ENCODE peak calls at places on chromosomes 3 and 15, in eight cellular contexts. Z is tibial nerve, L is lung, I is endodermal cell, N is colonic mucosa, T is left ventricle myocardium inferior, Q is AG04450, G is OCI-LY7. X is an unnamed sample.

GRCh38 chr15:81942157-81942556 is 103.7 kb downstream of the MEX3B start:
- DNase-seq in I (no peak), T (no peak), N (no peak), Z (no peak), G (no peak), L (no peak), Q (no peak), X (no peak)

GRCh38 chr15:53522878-53523455 is 236.5 kb downstream of the WDR72 start:
- DNase-seq in Z (no peak), G (no peak), T (no peak), I (no peak), L (no peak), N (no peak), Q (no peak), X (no peak)

GRCh38 chr3:173865900-173866498 is 468.5 kb downstream of the NLGN1 start:
- DNase-seq in Z (no peak), Q (no peak), I (no peak), N (no peak), T (no peak), G (no peak), L (no peak), X (no peak)

GRCh38 chr3:25582242-25582641 is 82.5 kb downstream of the TOP2B start:
- DNase-seq in G (no peak), Q (peak; percentile 71), T (no peak), Z (no peak), N (no peak), I (peak; percentile 67), L (no peak), X (no peak)

GRCh38 chr3:98812851-98813374 is 49.8 kb downstream of the ST3GAL6 start:
- DNase-seq in L (peak; percentile 42), Z (no peak), G (peak; percentile 48), T (no peak), Q (no peak), I (no peak), N (no peak), X (no peak)

GRCh38 chr15:87031545-87032230 is 952.0 kb downstream of the AGBL1 start:
- DNase-seq in L (no peak), T (no peak), I (no peak), Q (no peak), N (no peak), G (no peak), Z (no peak), X (no peak)

GRCh38 chr15:53197426-53197839 is 407.3 kb upstream of the ONECUT1 start:
- DNase-seq in L (peak; percentile 43), N (peak; percentile 42), I (peak; percentile 92), Z (no peak), Q (no peak), G (peak; percentile 37), T (peak; percentile 27), X (no peak)

GRCh38 chr3:51681453-51681852 is 10.4 kb downstream of the TEX264 start:
- DNase-seq in T (peak; percentile 43), N (peak; percentile 80), Z (no peak), I (no peak), Q (no peak), G (peak; percentile 39), L (peak; percentile 51), X (no peak)

GRCh38 chr3:179603831-179604230 is 607 bp downstream of the MRPL47 start:
- DNase-seq in T (no peak), I (no peak), N (no peak), Q (no peak), Z (no peak), L (no peak), G (no peak), X (no peak)

GRCh38 chr15:99104788-99105515 is at the start of gene SYNM:
- DNase-seq in G (peak; percentile 38), N (peak; percentile 72), L (peak; percentile 51), Q (no peak), Z (peak; percentile 58), T (peak; percentile 84), I (peak; percentile 95), X (peak; percentile 77)

GRCh38 chr15:67066041-67067021 is 929 bp downstream of the SMAD3 start:
- DNase-seq in Z (no peak), Q (no peak), T (peak; percentile 28), L (no peak), N (peak; percentile 47), G (peak; percentile 72), I (peak; percentile 70), X (no peak)

GRCh38 chr3:130671545-130671944 is 75.1 kb downstream of the PIK3R4 start:
- DNase-seq in Q (no peak), I (no peak), T (no peak), G (no peak), Z (no peak), L (no peak), N (no peak), X (no peak)

GRCh38 chr3:142958707-142959106 is 4.8 kb downstream of the PAQR9 start:
- DNase-seq in T (no peak), N (no peak), L (no peak), Z (no peak), Q (no peak), I (no peak), G (no peak), X (no peak)

GRCh38 chr3:52570076-52570475 is 33.7 kb downstream of the UQCC5 start:
- DNase-seq in Q (peak; percentile 3), I (no peak), Z (no peak), N (no peak), G (no peak), T (no peak), L (no peak), X (no peak)

GRCh38 chr3:118960876-118961275 is 73.8 kb downstream of the IGSF11 start:
- DNase-seq in I (no peak), Q (no peak), G (no peak), N (no peak), T (no peak), Z (no peak), L (no peak), X (no peak)

GRCh38 chr3:6492306-6492705 is 368.6 kb upstream of the GRM7 start:
- DNase-seq in I (no peak), L (no peak), G (no peak), T (no peak), N (no peak), Z (no peak), Q (no peak), X (no peak)

GRCh38 chr15:85318732-85319076 is 61.7 kb upstream of the AKAP13 start:
- DNase-seq in Q (no peak), T (no peak), L (no peak), Z (no peak), G (no peak), I (no peak), N (no peak), X (no peak)

GRCh38 chr15:25859838-25860645 is 3.1 kb downstream of the ATP10A start:
- DNase-seq in G (no peak), Q (no peak), I (no peak), N (no peak), L (peak; percentile 60), Z (no peak), T (no peak), X (no peak)

GRCh38 chr3:42014949-42015533 is 53.1 kb upstream of the ULK4 start:
- DNase-seq in Z (no peak), L (peak; percentile 40), G (peak; percentile 64), T (peak; percentile 73), I (peak; percentile 63), N (peak; percentile 61), Q (no peak), X (no peak)

GRCh38 chr3:55180936-55181535 is 253.2 kb upstream of the LRTM1 start:
- DNase-seq in G (peak; percentile 67), Q (no peak), N (peak; percentile 30), I (peak; percentile 58), Z (no peak), L (no peak), T (no peak), X (no peak)

GRCh38 chr3:14796403-14797077 is 22.2 kb upstream of the FGD5 start:
- DNase-seq in Q (no peak), G (no peak), I (peak; percentile 36), N (no peak), T (no peak), L (no peak), Z (no peak), X (no peak)

GRCh38 chr15:38085104-38085503 is 150.7 kb downstream of the TMCO5A start:
- DNase-seq in G (peak; percentile 87), N (no peak), Q (no peak), L (no peak), I (no peak), Z (no peak), T (no peak), X (no peak)

GRCh38 chr3:149575213-149575961 is 82.4 kb downstream of the WWTR1 start:
- DNase-seq in T (peak; percentile 50), Q (no peak), Z (no peak), N (peak; percentile 24), G (no peak), L (no peak), I (peak; percentile 65), X (no peak)
- H3K27ac ChIP-seq in T (peak overlapping the region; percentile 79), Q (peak overlapping the region; percentile 99), Z (peak overlapping the region; percentile 90), N (peak overlapping the region; percentile 49), G (no peak overlapping the region), L (peak overlapping the region; percentile 91), I (peak overlapping the region; percentile 74), X (peak overlapping the region; percentile 84)

GRCh38 chr3:13706451-13706850 is 157.5 kb downstream of the FBLN2 start:
- DNase-seq in Q (no peak), Z (no peak), L (peak; percentile 26), I (no peak), G (no peak), N (no peak), T (no peak), X (no peak)
- H3K9me3 ChIP-seq in Q (peaks cover 4% of the 10 kb centered on the region), Z (no peaks in the 10 kb centered on the region), L (peaks cover 33% of the 10 kb centered on the region), I (no peaks in the 10 kb centered on the region), G (no peaks in the 10 kb centered on the region), N (no peaks in the 10 kb centered on the region), T (peaks cover 4% of the 10 kb centered on the region), X (peaks cover 5% of the 10 kb centered on the region)

DNA sequence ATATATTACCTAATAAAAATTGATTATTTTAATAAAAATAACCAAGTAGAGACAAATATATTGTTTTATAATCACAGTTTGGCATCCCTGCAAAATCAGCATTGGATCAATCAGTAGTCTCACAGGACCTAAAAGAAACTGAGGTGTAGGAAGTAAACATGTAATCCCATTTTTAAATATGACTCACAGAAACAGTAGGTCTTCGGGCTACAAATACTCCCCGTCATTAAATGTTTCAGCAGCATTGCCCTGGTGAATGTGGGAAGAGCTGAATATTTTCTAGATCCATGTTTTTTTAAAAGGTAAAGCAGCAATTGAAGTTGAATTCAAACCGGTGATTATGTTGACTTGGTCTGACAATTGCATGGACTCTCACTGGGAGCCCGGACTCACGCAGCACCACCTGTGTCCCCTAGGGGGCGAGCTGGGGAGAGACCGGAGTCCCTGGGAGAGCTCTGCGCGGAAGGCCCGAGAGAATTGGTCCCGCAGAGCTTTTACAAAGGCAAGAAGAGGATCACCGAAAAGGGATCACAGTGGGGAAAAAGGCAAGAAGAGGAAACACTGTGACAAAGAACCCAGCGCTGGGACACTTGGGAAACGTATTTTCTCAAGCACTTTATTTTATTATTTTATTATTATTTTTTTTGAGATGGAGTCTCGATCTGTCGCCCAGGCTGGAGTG is 17.2 kb upstream of the USP3 start:
- DNase-seq in N (peak; percentile 98), Q (no peak), T (peak; percentile 90), I (peak; percentile 97), G (peak; percentile 90), Z (peak; percentile 81), L (peak; percentile 92), X (peak; percentile 89)
- H3K27ac ChIP-seq in N (no peak overlapping the region), Q (no peak overlapping the region), T (no peak overlapping the region), I (no peak overlapping the region), G (peak overlapping the region; percentile 83), Z (no peak overlapping the region), L (no peak overlapping the region), X (no peak overlapping the region)

DNA sequence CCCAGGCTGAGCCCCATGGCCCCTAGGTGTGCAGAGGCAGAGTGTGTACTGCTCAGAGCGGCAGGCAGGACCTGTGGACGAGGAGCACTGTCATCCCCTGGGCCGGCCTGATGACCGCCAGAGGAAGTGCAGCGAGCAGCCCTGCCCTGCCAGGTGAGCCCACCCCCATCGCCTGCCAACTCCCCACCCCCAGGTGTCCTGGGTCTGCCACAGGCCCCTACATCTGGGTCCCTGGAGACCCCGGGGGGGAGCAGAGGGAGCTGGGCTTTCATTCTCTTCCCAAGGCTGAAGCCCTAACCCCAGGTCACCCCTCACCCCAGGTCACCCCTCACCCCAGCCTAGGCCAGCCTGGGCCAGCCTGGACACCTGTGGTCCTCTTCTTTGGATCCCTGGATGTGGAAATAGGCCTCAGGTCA is 93.1 kb downstream of the TBC1D2B start:
- DNase-seq in N (no peak), I (no peak), L (no peak), T (no peak), Q (no peak), Z (no peak), G (no peak), X (no peak)
- H3K9me3 ChIP-seq in N (no peaks in the 10 kb centered on the region), I (no peaks in the 10 kb centered on the region), L (no peaks in the 10 kb centered on the region), T (no peaks in the 10 kb centered on the region), Q (no peaks in the 10 kb centered on the region), Z (no peaks in the 10 kb centered on the region), G (no peaks in the 10 kb centered on the region), X (no peaks in the 10 kb centered on the region)